ENCODE peak calls at places on chromosomes 13 and 19, in four cellular contexts. One of them, this sample, is unnamed.
A peak's percentile ranks its signal among the peaks of the same experiment; 100 is the strongest.

GRCh38 chr19:19385900-19386339 is 19.6 kb upstream of the GATAD2A start:
- DNase-seq in fibroblast of mammary gland: no peak
- DNase-seq in neuronal stem cell: no peak
- DNase-seq in myocyte: no peak
- DNase-seq in this sample: no peak

GRCh38 chr13:73412933-73413332 is 354.1 kb downstream of the KLF5 start:
- DNase-seq in fibroblast of mammary gland: no peak
- DNase-seq in neuronal stem cell: no peak
- DNase-seq in myocyte: no peak
- DNase-seq in this sample: no peak

GRCh38 chr19:40771101-40771539 is 4.2 kb upstream of the MIA start:
- DNase-seq in fibroblast of mammary gland: peak; percentile 27
- DNase-seq in neuronal stem cell: no peak
- DNase-seq in myocyte: no peak
- DNase-seq in this sample: peak; percentile 27

GRCh38 chr19:1501200-1501595 is 10.2 kb downstream of the REEP6 start:
- DNase-seq in fibroblast of mammary gland: no peak
- DNase-seq in neuronal stem cell: no peak
- DNase-seq in myocyte: peak; percentile 65
- DNase-seq in this sample: no peak

GRCh38 chr13:20465218-20465879 is 60.3 kb downstream of the CRYL1 start:
- DNase-seq in fibroblast of mammary gland: no peak
- DNase-seq in neuronal stem cell: no peak
- DNase-seq in myocyte: peak; percentile 52
- DNase-seq in this sample: no peak

GRCh38 chr13:29901714-29902631 is 51.6 kb upstream of the UBL3 start:
- DNase-seq in fibroblast of mammary gland: peak; percentile 97
- DNase-seq in neuronal stem cell: no peak
- DNase-seq in myocyte: peak; percentile 96
- DNase-seq in this sample: no peak

GRCh38 chr13:75596657-75597182 is 39.4 kb upstream of the LMO7 start:
- DNase-seq in fibroblast of mammary gland: no peak
- DNase-seq in neuronal stem cell: no peak
- DNase-seq in myocyte: no peak
- DNase-seq in this sample: no peak

GRCh38 chr13:81406639-81407292 is 1065.8 kb upstream of the SPRY2 start:
- DNase-seq in fibroblast of mammary gland: no peak
- DNase-seq in neuronal stem cell: no peak
- DNase-seq in myocyte: no peak
- DNase-seq in this sample: no peak

GRCh38 chr13:59771272-59771671 is 392.5 kb downstream of the DIAPH3 start:
- DNase-seq in fibroblast of mammary gland: peak; percentile 52
- DNase-seq in neuronal stem cell: no peak
- DNase-seq in myocyte: peak; percentile 37
- DNase-seq in this sample: no peak